ENCODE peak calls at places on chromosomes 7 and 10, in seven cellular contexts. A, G, Y, I, U, S and J are unnamed samples.

GRCh38 chr7:36048902-36049240 is 104.2 kb upstream of the EEPD1 start:
- DNase-seq in A (no peak), G (peak; percentile 31), Y (no peak), I (no peak), U (no peak), S (no peak), J (no peak)

GRCh38 chr10:104612577-104613205 is 28.4 kb upstream of the SORCS3 start:
- DNase-seq in A (no peak), G (no peak), Y (no peak), I (no peak), U (no peak), S (no peak), J (no peak)

GRCh38 chr10:112816033-112816430 is 134.0 kb upstream of the TCF7L2 start:
- DNase-seq in A (no peak), G (no peak), Y (no peak), I (no peak), U (no peak), S (no peak), J (no peak)

GRCh38 chr10:71288461-71288860 is 30.6 kb upstream of the SLC29A3 start:
- DNase-seq in A (no peak), G (no peak), Y (no peak), I (no peak), U (no peak), S (no peak), J (no peak)

GRCh38 chr10:26214538-26215461 is 1.8 kb upstream of the GAD2 start:
- DNase-seq in A (peak; percentile 75), G (no peak), Y (peak; percentile 63), I (no peak), U (no peak), S (no peak), J (no peak)

GRCh38 chr10:974785-975074 is 13.5 kb upstream of the GTPBP4 start:
- DNase-seq in A (peak; percentile 24), G (no peak), Y (no peak), I (no peak), U (no peak), S (no peak), J (no peak)

GRCh38 chr7:115299379-115300038 is 377.6 kb downstream of the MDFIC start:
- DNase-seq in A (peak; percentile 55), G (no peak), Y (peak; percentile 4), I (peak; percentile 9), U (no peak), S (no peak), J (no peak)

GRCh38 chr7:18558503-18558902 is 63.0 kb downstream of the HDAC9 start:
- DNase-seq in A (no peak), G (peak; percentile 27), Y (no peak), I (no peak), U (no peak), S (no peak), J (no peak)

GRCh38 chr7:128168667-128169210 is 72.3 kb upstream of the LEP start:
- DNase-seq in A (peak; percentile 96), G (no peak), Y (peak; percentile 95), I (peak; percentile 86), U (peak; percentile 15), S (no peak), J (peak; percentile 53)

GRCh38 chr7:28179081-28180030 is 1.2 kb downstream of the JAZF1 start:
- DNase-seq in A (peak; percentile 83), G (no peak), Y (peak; percentile 93), I (peak; percentile 33), U (peak; percentile 79), S (peak; percentile 91), J (peak; percentile 66)

GRCh38 chr7:82481499-82482097 is 38.0 kb upstream of the CACNA2D1 start:
- DNase-seq in A (no peak), G (peak; percentile 43), Y (no peak), I (no peak), U (no peak), S (no peak), J (peak; percentile 53)

GRCh38 chr7:111866787-111867186 is 304.5 kb upstream of the IMMP2L start:
- DNase-seq in A (no peak), G (no peak), Y (no peak), I (no peak), U (no peak), S (no peak), J (peak; percentile 21)

GRCh38 chr10:33337335-33337854 is 2.9 kb upstream of the NRP1 start:
- DNase-seq in A (peak; percentile 62), G (peak; percentile 68), Y (peak; percentile 25), I (peak; percentile 21), U (no peak), S (peak; percentile 61), J (no peak)

GRCh38 chr7:138433583-138434437 is 26.2 kb upstream of the TRIM24 start:
- DNase-seq in A (no peak), G (no peak), Y (no peak), I (no peak), U (no peak), S (no peak), J (no peak)

GRCh38 chr10:70679498-70679897 is 7.2 kb downstream of the ADAMTS14 start:
- DNase-seq in A (no peak), G (peak; percentile 16), Y (no peak), I (no peak), U (no peak), S (no peak), J (no peak)

GRCh38 chr10:70714245-70714644 is 41.9 kb downstream of the ADAMTS14 start:
- DNase-seq in A (no peak), G (no peak), Y (no peak), I (no peak), U (no peak), S (no peak), J (peak; percentile 60)

GRCh38 chr7:43585521-43585920 is 2.6 kb downstream of the STK17A start:
- DNase-seq in A (no peak), G (peak; percentile 78), Y (no peak), I (no peak), U (no peak), S (no peak), J (no peak)

GRCh38 chr10:29634764-29635625 is at the start of gene SVIL:
- DNase-seq in A (peak; percentile 74), G (peak; percentile 71), Y (no peak), I (no peak), U (peak; percentile 75), S (peak; percentile 66), J (peak; percentile 97)

GRCh38 chr7:47142867-47143175 is 439.1 kb downstream of the TNS3 start:
- DNase-seq in A (no peak), G (no peak), Y (no peak), I (no peak), U (no peak), S (no peak), J (no peak)

DNA sequence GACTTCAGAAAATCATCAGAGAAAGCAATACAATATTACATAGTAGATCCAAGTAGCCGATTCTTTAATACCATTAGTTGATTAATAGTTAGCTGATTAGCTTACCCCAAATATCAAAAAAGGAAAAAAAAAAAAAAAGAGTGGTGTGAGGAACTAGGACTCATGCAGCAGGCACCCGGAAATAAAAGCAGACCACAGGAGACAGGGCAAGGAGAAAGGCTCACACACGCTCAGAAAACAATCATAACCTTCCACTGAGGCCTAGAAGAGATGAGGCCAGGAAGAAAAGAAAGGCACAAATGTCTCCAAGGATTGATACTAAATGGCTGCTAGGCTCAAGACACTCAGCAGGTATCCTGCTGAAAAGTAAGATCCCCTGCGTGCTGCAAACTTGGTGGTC is 25.9 kb downstream of the TRDMT1 start:
- DNase-seq in A (no peak), G (peak; percentile 24), Y (no peak), I (no peak), U (no peak), S (no peak), J (peak; percentile 5)
- H3K4me3 ChIP-seq in A (no peak overlapping the region), G (no peak overlapping the region), Y (no peak overlapping the region), I (no peak overlapping the region), U (no peak overlapping the region), S (peak overlapping the region; percentile 21), J (no peak overlapping the region)

GRCh38 chr10:67086324-67087139 is 160.7 kb downstream of the LRRTM3 start:
- DNase-seq in A (no peak), G (no peak), Y (no peak), I (no peak), U (no peak), S (no peak), J (peak; percentile 13)

GRCh38 chr10:67087140-67087436 is 161.3 kb downstream of the LRRTM3 start:
- DNase-seq in A (no peak), G (no peak), Y (no peak), I (no peak), U (no peak), S (no peak), J (no peak)

DNA sequence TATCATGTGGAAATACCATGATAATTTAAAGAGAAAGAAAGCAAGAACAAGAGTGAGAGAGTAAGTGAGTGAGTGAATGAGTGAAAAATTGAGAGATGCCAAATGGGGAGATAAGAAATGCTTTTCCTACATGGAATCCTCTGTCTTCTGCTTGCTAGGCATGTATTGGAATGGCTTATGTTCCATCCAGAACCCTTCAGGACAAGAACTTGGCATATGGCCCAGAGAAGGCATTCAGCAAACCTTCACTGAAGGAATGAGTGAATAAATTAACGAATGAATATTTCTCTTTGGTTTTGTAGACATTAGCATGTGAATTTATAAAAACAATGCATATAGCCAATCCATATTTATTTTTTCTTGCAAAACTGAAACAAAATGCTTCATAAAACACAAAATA is 162.2 kb downstream of the LRRTM3 start:
- DNase-seq in A (no peak), G (no peak), Y (no peak), I (no peak), U (no peak), S (no peak), J (no peak)
- H3K36me3 ChIP-seq in A (no peaks in the 10 kb centered on the region), G (no peaks in the 10 kb centered on the region), Y (no peaks in the 10 kb centered on the region), I (no peaks in the 10 kb centered on the region), U (no peaks in the 10 kb centered on the region), S (no peaks in the 10 kb centered on the region), J (no peaks in the 10 kb centered on the region)

GRCh38 chr7:45886931-45887667 is 1.2 kb upstream of the IGFBP1 start:
- DNase-seq in A (no peak), G (no peak), Y (no peak), I (no peak), U (no peak), S (no peak), J (no peak)
- H3K4me3 ChIP-seq in A (no peak overlapping the region), G (no peak overlapping the region), Y (no peak overlapping the region), I (no peak overlapping the region), U (no peak overlapping the region), S (no peak overlapping the region), J (no peak overlapping the region)

DNA sequence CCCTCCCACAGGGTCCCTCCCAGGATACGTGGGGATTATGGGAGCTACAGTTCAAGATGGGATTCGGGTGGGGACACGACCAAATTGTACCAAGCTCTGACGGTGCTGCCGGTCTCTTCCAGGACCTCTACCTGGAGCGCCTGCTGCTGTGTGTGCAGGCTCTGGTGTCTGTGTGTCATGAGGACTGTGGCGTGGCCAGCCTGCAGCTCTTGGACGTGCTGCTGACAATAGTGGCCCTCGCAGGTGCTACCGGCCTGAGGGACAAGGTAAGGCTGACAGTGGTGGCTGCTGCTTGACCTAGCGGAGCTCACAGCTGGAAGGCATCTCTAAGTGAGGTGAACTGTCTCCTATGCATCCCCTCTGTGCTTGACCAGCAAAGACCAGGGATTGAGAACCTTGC is 34.5 kb upstream of the PRKAR1B start:
- DNase-seq in A (no peak), G (no peak), Y (no peak), I (no peak), U (no peak), S (no peak), J (no peak)
- H3K36me3 ChIP-seq in A (peaks cover 67% of the 10 kb centered on the region), G (peaks cover 51% of the 10 kb centered on the region), Y (peaks cover 14% of the 10 kb centered on the region), I (peaks cover 42% of the 10 kb centered on the region), U (no peaks in the 10 kb centered on the region), S (peaks cover 80% of the 10 kb centered on the region), J (peaks cover 5% of the 10 kb centered on the region)